ENCODE peak calls at places on chromosomes 3 and 15, in six cellular contexts. O, H, Z, N, E and T are unnamed samples.

GRCh38 chr15:75455982-75456531 is 4.6 kb upstream of the SIN3A start:
- DNase-seq in O (no peak), H (peak), Z (peak), N (peak), E (peak), T (no peak)

GRCh38 chr3:114290911-114291901 is 2.6 kb upstream of the TIGIT start:
- DNase-seq in O (peak), H (peak), Z (peak), N (peak), E (peak), T (no peak)

GRCh38 chr15:82183121-82184031 is 79.2 kb downstream of the EFL1 start:
- DNase-seq in O (no peak), H (no peak), Z (no peak), N (no peak), E (no peak), T (peak)

GRCh38 chr3:180059351-180059750 is 22.6 kb upstream of the PEX5L start:
- DNase-seq in O (no peak), H (no peak), Z (no peak), N (no peak), E (no peak), T (peak)

GRCh38 chr3:157078131-157078835 is 81.7 kb downstream of the CCNL1 start:
- DNase-seq in O (no peak), H (no peak), Z (no peak), N (no peak), E (no peak), T (no peak)

GRCh38 chr15:83913034-83913632 is 259.2 kb downstream of the ADAMTSL3 start:
- DNase-seq in O (no peak), H (no peak), Z (no peak), N (no peak), E (no peak), T (no peak)

GRCh38 chr3:15959434-15959811 is 161.6 kb upstream of the ANKRD28 start:
- DNase-seq in O (no peak), H (no peak), Z (no peak), N (no peak), E (no peak), T (no peak)

GRCh38 chr15:70783610-70784021 is 20.3 kb upstream of the UACA start:
- DNase-seq in O (no peak), H (peak), Z (no peak), N (no peak), E (no peak), T (peak)

GRCh38 chr15:55282284-55282833 is 7.3 kb downstream of the RAB27A start:
- DNase-seq in O (no peak), H (no peak), Z (peak), N (no peak), E (no peak), T (no peak)

GRCh38 chr3:13030649-13031048 is 42.6 kb downstream of the IQSEC1 start:
- DNase-seq in O (no peak), H (no peak), Z (no peak), N (no peak), E (no peak), T (no peak)

GRCh38 chr3:127680146-127680661 is 7.5 kb downstream of the ABTB1 start:
- DNase-seq in O (peak), H (no peak), Z (no peak), N (no peak), E (no peak), T (no peak)

GRCh38 chr3:111277226-111277625 is 205.6 kb downstream of the NECTIN3 start:
- DNase-seq in O (no peak), H (peak), Z (no peak), N (no peak), E (no peak), T (peak)

GRCh38 chr3:83622526-83622925 is 1336.3 kb upstream of the CADM2 start:
- DNase-seq in O (no peak), H (no peak), Z (no peak), N (no peak), E (no peak), T (peak)

GRCh38 chr15:55879181-55879580 is 114.2 kb downstream of the NEDD4 start:
- DNase-seq in O (no peak), H (no peak), Z (peak), N (no peak), E (no peak), T (no peak)

GRCh38 chr3:76349715-76350480 is 564.5 kb upstream of the ZNF717 start:
- DNase-seq in O (no peak), H (peak), Z (no peak), N (no peak), E (no peak), T (no peak)

GRCh38 chr3:6644070-6644929 is 216.6 kb upstream of the GRM7 start:
- DNase-seq in O (no peak), H (no peak), Z (no peak), N (no peak), E (peak), T (no peak)

GRCh38 chr3:60461199-60461598 is 790.1 kb downstream of the FHIT start:
- DNase-seq in O (no peak), H (no peak), Z (no peak), N (no peak), E (no peak), T (no peak)

GRCh38 chr15:100034191-100034590 is 301.0 kb upstream of the LYSMD4 start:
- DNase-seq in O (no peak), H (no peak), Z (no peak), N (no peak), E (no peak), T (no peak)

GRCh38 chr3:189988854-189989253 is 131.8 kb downstream of the P3H2 start:
- DNase-seq in O (no peak), H (no peak), Z (no peak), N (no peak), E (no peak), T (no peak)

GRCh38 chr15:85480923-85481322 is 100.5 kb downstream of the AKAP13 start:
- DNase-seq in O (no peak), H (no peak), Z (no peak), N (no peak), E (no peak), T (no peak)

GRCh38 chr3:57691411-57692133 is 1.3 kb downstream of the DENND6A start:
- DNase-seq in O (peak), H (no peak), Z (peak), N (no peak), E (peak), T (no peak)

GRCh38 chr3:11291808-11292207 is 19.6 kb downstream of the ATG7 start:
- DNase-seq in O (no peak), H (no peak), Z (no peak), N (no peak), E (no peak), T (no peak)

GRCh38 chr15:42273900-42274692 is 863 bp upstream of the TMEM87A start:
- DNase-seq in O (peak), H (peak), Z (peak), N (peak), E (peak), T (no peak)

GRCh38 chr15:62899090-62899493 is 143.5 kb upstream of the TPM1 start:
- DNase-seq in O (no peak), H (no peak), Z (no peak), N (no peak), E (no peak), T (no peak)

GRCh38 chr15:50675524-50676144 is 11.0 kb downstream of the TRPM7 start:
- DNase-seq in O (no peak), H (peak), Z (peak), N (no peak), E (peak), T (no peak)

GRCh38 chr3:85586018-85586417 is 627.2 kb downstream of the CADM2 start:
- DNase-seq in O (no peak), H (no peak), Z (no peak), N (no peak), E (no peak), T (no peak)

GRCh38 chr15:60396964-60397771 is 618 bp downstream of the ANXA2 start:
- DNase-seq in O (peak), H (peak), Z (no peak), N (peak), E (peak), T (no peak)

GRCh38 chr3:172517859-172518466 is 5.3 kb downstream of the TNFSF10 start:
- DNase-seq in O (no peak), H (no peak), Z (no peak), N (no peak), E (no peak), T (no peak)

GRCh38 chr3:177579419-177579818 is 382.1 kb upstream of the TBL1XR1 start:
- DNase-seq in O (no peak), H (no peak), Z (no peak), N (no peak), E (no peak), T (no peak)

GRCh38 chr3:3179407-3180094 is at the start of gene CRBN:
- DNase-seq in O (peak), H (peak), Z (peak), N (peak), E (peak), T (peak)

GRCh38 chr15:60548101-60548500 is 69.2 kb upstream of the ICE2 start:
- DNase-seq in O (peak), H (no peak), Z (no peak), N (peak), E (peak), T (no peak)

GRCh38 chr3:120795017-120795648 is 52.6 kb downstream of the GTF2E1 start:
- DNase-seq in O (peak), H (peak), Z (peak), N (peak), E (peak), T (no peak)

GRCh38 chr3:156471431-156471830 is 83.5 kb downstream of the SSR3 start:
- DNase-seq in O (no peak), H (no peak), Z (peak), N (no peak), E (no peak), T (no peak)

GRCh38 chr3:183287301-183287971 is 34.4 kb downstream of the B3GNT5 start:
- DNase-seq in O (no peak), H (no peak), Z (peak), N (no peak), E (no peak), T (peak)

GRCh38 chr3:152557302-152557999 is 277.5 kb upstream of the P2RY1 start:
- DNase-seq in O (no peak), H (no peak), Z (no peak), N (no peak), E (peak), T (no peak)

GRCh38 chr15:78083687-78084358 is 6.3 kb upstream of the TBC1D2B start:
- DNase-seq in O (no peak), H (no peak), Z (no peak), N (peak), E (peak), T (no peak)

GRCh38 chr15:69413822-69414701 is at the start of gene KIF23:
- DNase-seq in O (peak), H (peak), Z (peak), N (peak), E (peak), T (peak)

GRCh38 chr3:112561693-112562529 is at the start of the genes ATG3 and SLC35A5:
- DNase-seq in O (peak), H (peak), Z (peak), N (peak), E (peak), T (peak)
- TF ChIP-seq CTCF in O (no peak), H (peak), Z (no peak), N (no peak), E (no peak), T (no peak)

GRCh38 chr3:28836199-28836598 is 444.7 kb upstream of the RBMS3 start:
- DNase-seq in O (no peak), H (no peak), Z (no peak), N (no peak), E (no peak), T (no peak)

GRCh38 chr3:28840976-28841376 is 439.9 kb upstream of the RBMS3 start:
- DNase-seq in O (no peak), H (no peak), Z (no peak), N (no peak), E (peak), T (peak)

GRCh38 chr3:28835249-28835648 is 445.6 kb upstream of the RBMS3 start:
- DNase-seq in O (no peak), H (no peak), Z (no peak), N (no peak), E (no peak), T (no peak)

GRCh38 chr3:28841436-28841835 is 439.4 kb upstream of the RBMS3 start:
- DNase-seq in O (no peak), H (no peak), Z (no peak), N (no peak), E (peak), T (no peak)

GRCh38 chr3:28835751-28836150 is 445.1 kb upstream of the RBMS3 start:
- DNase-seq in O (peak), H (no peak), Z (no peak), N (no peak), E (no peak), T (peak)
- H3K4me3 ChIP-seq in O (no peak), H (no peak), Z (no peak), N (no peak), E (no peak), T (peak)

DNA sequence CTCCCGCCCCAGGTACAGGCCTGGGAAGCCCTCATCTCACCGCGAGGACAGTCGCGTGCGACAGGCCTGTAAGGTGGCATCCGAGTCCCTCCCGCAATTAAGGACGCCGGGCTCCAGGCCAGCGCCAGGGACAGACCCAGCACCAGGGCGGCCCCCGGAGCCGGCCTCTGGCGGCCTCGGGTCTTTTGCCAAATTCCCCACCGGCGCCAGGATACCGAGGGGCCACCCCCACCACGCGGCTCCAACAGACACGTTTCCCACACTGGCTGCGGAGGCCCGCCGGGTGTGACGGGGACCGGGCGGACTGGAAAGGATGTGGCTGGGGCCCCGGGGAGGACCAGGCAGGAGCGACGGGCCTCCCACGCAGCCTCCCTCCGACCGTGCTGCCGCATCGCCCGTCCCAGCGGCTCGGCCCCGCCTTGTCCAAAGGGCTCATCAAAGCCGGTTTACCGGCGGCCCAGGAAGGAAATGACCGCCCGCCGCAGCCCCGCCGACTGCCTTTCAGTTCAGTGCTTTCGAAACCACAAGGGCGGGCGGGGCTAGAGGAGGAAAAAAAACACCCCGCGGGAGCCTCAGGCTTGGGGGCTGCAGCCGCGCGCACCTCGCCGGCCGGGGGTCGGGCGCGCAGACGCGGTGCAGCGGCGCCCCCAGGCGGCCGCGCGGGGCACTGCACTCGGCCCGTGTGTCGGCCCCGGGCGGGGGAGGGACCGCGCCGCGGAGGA is 11.2 kb downstream of the XXYLT1 start:
- DNase-seq in O (peak), H (peak), Z (peak), N (peak), E (peak), T (no peak)
- TF ChIP-seq CTCF in O (peak), H (peak), Z (peak), N (peak), E (peak), T (peak)

GRCh38 chr15:33200444-33200843 is 5.9 kb upstream of the FMN1 start:
- DNase-seq in O (no peak), H (peak), Z (no peak), N (no peak), E (no peak), T (no peak)
- H3K4me3 ChIP-seq in O (no peak), H (no peak), Z (no peak), N (no peak), E (no peak), T (no peak)